ENCODE peak calls at places on chromosomes 16 and 17, in ten cellular contexts. Y is GM06990, H is ascending aorta, J is body of pancreas, O is mammary epithelial cell, U is heart right ventricle, F is brain microvascular endothelial cell, Q is cardiac muscle cell, G is pancreas, V is psoas muscle. K is an unnamed sample.

GRCh38 chr17:57594767-57595166 is 150.3 kb downstream of the CCDC182 start:
- DNase-seq in Y (no peak), H (no peak), J (no peak), O (no peak), U (no peak), F (no peak), Q (no peak), G (no peak), V (peak; percentile 5), K (no peak)

GRCh38 chr17:12510535-12510934 is 155.2 kb upstream of the MYOCD start:
- DNase-seq in Y (no peak), H (no peak), J (no peak), O (no peak), U (no peak), F (no peak), Q (no peak), G (no peak), V (no peak), K (peak; percentile 62)

GRCh38 chr16:2532494-2533141 is 1.4 kb upstream of the CEMP1 start:
- DNase-seq in Y (peak; percentile 74), H (no peak), J (peak; percentile 91), O (peak; percentile 53), U (peak; percentile 63), F (peak; percentile 48), Q (peak; percentile 64), G (peak; percentile 84), V (peak; percentile 78), K (peak; percentile 44)

GRCh38 chr17:7914771-7915610 is 1.1 kb downstream of the RNF227 start:
- DNase-seq in Y (no peak), H (no peak), J (peak; percentile 74), O (peak; percentile 78), U (peak; percentile 58), F (peak; percentile 41), Q (peak; percentile 6), G (peak; percentile 49), V (no peak), K (peak; percentile 69)

GRCh38 chr16:88763502-88764053 is 21.4 kb downstream of the PIEZO1 start:
- DNase-seq in Y (no peak), H (no peak), J (peak; percentile 75), O (no peak), U (no peak), F (no peak), Q (peak; percentile 73), G (no peak), V (no peak), K (no peak)

GRCh38 chr16:10598157-10598556 is 17.8 kb upstream of the EMP2 start:
- DNase-seq in Y (no peak), H (no peak), J (peak; percentile 26), O (no peak), U (peak; percentile 74), F (no peak), Q (no peak), G (no peak), V (peak; percentile 63), K (no peak)

GRCh38 chr17:57873261-57874057 is 23.6 kb upstream of the MRPS23 start:
- DNase-seq in Y (no peak), H (no peak), J (no peak), O (no peak), U (no peak), F (no peak), Q (no peak), G (no peak), V (no peak), K (no peak)

GRCh38 chr16:30472328-30472942 is at the start of gene ITGAL:
- DNase-seq in Y (peak; percentile 81), H (peak; percentile 38), J (no peak), O (no peak), U (peak; percentile 19), F (no peak), Q (no peak), G (peak; percentile 42), V (peak; percentile 60), K (no peak)

GRCh38 chr16:48895142-48895541 is 285.2 kb upstream of the N4BP1 start:
- DNase-seq in Y (no peak), H (no peak), J (no peak), O (no peak), U (no peak), F (no peak), Q (peak; percentile 57), G (no peak), V (no peak), K (no peak)

DNA sequence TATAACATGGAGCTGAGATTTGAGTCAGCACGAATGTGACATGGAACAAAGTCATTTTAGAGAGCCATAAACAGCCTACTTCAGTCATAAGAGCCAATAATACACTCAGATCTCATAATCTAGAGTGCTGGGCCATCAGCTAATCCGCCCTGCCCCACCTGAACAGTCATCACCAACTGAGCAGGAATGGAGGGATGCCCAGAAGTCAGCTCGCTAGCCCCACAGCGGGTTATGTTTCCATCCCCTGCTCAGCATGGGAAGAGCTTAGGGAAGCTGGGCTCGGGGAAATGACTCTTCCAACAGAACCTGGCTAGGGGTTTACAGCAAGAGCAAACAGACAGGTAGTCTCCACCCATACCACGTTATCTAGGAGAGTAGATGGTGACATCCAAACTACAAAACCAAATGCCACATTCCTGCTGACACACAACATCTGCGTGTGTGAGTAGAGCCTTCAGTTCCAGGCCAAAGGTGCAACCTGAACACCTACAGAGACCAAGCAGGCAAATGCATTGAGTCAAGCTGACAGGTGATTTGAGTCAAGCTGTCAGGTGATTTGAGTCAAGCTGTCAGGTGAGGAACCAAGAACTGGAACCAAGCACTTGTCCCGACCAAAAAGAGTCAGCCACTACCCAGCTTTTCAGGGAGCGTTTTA is 2.0 kb downstream of the TMEM11 start:
- DNase-seq in Y (no peak), H (no peak), J (no peak), O (no peak), U (no peak), F (no peak), Q (no peak), G (no peak), V (peak; percentile 76), K (no peak)
- H3K4me3 ChIP-seq in Y (peak overlapping the region; percentile 93), H (peak overlapping the region; percentile 96), J (no peak overlapping the region), O (no peak overlapping the region), U (no peak overlapping the region), F (no peak overlapping the region), Q (no peak overlapping the region), G (no peak overlapping the region), V (peak overlapping the region; percentile 97), K (no peak overlapping the region)

DNA sequence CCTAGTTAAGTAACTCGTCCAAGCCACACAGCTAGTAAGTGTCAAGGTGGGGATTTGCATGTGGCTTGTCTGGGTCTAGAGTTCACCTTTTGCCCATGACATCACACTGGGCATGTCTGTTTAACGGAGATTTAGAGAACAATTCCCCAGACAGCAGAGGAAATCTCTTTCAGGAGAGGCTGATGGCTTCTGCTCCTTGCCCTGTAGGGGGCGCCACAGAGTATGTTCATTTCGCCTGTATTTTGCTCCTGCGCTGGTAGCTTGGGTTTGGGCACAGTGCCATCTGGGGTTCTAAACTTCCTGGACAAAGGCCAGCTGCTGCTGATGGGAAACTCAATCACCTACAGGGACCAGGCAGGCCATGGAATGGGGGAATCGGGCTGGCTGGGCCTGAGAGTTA is 20.4 kb downstream of the OTOA start:
- DNase-seq in Y (no peak), H (no peak), J (peak; percentile 11), O (no peak), U (no peak), F (no peak), Q (no peak), G (no peak), V (no peak), K (peak; percentile 13)
- TF ChIP-seq CTCF in Y (peak; percentile 69), H (no peak), J (no peak), O (peak; percentile 45), U (no peak), F (peak; percentile 67), Q (peak; percentile 47), G (peak; percentile 17), V (peak; percentile 11), K (peak; percentile 58)

DNA sequence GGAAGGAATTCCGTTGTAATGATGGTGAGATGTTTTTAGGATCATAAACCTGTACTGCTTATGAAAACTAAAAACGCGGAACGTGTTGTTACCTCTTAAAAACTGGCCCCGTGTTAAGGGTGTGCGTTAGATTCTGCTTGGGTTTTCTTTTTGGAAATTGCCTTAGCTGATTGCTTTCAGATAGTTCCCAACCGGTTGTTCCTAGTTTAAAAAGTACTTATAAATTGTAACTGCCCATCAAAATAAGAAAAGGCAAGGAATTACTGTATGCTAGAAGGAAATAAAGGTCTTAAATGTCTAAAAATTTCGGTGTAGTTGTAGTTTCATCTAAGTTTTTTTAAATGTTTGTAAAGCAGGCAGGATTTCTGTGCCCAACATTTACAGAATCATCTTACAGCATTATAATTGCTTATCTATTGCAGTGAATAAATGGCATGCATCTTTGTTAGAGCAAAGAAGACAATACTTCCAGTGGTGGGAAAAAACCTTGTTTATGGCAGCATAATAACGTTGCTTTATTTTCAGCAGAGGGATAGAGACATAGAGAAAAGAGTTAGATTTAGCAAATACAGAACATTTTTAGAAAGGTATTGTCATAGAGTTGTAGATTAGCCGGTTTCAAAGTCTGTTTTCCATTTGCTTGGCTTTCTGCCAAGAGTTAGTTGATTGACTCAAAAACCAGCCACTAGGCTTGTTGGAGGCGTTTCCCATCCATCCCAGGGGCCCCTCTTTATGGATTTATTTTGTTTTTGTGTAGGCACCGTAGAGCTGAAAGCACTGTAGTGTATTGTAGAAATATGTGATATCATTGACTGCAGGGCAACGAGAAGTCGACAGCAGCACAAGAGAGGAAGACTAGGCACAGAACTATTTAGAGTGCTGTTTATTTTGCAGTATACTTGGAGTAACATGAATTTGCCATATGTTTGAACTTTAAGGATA is 1.7 kb downstream of the PPM1D start:
- DNase-seq in Y (no peak), H (no peak), J (peak; percentile 69), O (peak; percentile 72), U (peak; percentile 65), F (peak; percentile 74), Q (peak; percentile 76), G (peak; percentile 69), V (no peak), K (peak; percentile 89)
- H3K4me3 ChIP-seq in Y (peak overlapping the region; percentile 82), H (peak overlapping the region; percentile 94), J (peak overlapping the region; percentile 91), O (peak overlapping the region; percentile 90), U (peak overlapping the region; percentile 99), F (peak overlapping the region; percentile 91), Q (peak overlapping the region; percentile 57), G (peak overlapping the region; percentile 86), V (peak overlapping the region; percentile 97), K (peak overlapping the region; percentile 97)

GRCh38 chr17:49071106-49071505 is 61.5 kb upstream of the B4GALNT2 start:
- DNase-seq in Y (no peak), H (no peak), J (no peak), O (no peak), U (no peak), F (no peak), Q (no peak), G (no peak), V (no peak), K (peak; percentile 32)
- TF ChIP-seq CTCF in Y (no peak), H (no peak), J (no peak), O (no peak), U (no peak), F (no peak), Q (no peak), G (no peak), V (no peak), K (no peak)

GRCh38 chr16:84225571-84225970 is 14.2 kb downstream of the KCNG4 start:
- DNase-seq in Y (no peak), H (no peak), J (no peak), O (no peak), U (no peak), F (no peak), Q (no peak), G (no peak), V (no peak), K (no peak)
- H3K4me3 ChIP-seq in Y (no peak overlapping the region), H (no peak overlapping the region), J (no peak overlapping the region), O (no peak overlapping the region), U (no peak overlapping the region), F (no peak overlapping the region), Q (no peak overlapping the region), G (no peak overlapping the region), V (no peak overlapping the region), K (no peak overlapping the region)

K was measured in cardiac fibroblast.